ENCODE peak calls at places on chromosomes 13 and 19, in four cellular contexts. Q is psoas muscle, D is BE2C, A is GM12878. V is an unnamed sample.

GRCh38 chr19:9720541-9720940 is 45.6 kb upstream of the ZNF562 start:
- DNase-seq in Q (no peak), D (no peak), A (no peak), V (peak)

GRCh38 chr19:29267701-29268100 is 54.8 kb upstream of the UQCRFS1 start:
- DNase-seq in Q (no peak), D (no peak), A (no peak), V (no peak)

GRCh38 chr13:89880201-89880600 is 1467.3 kb upstream of the MIR17HG start:
- DNase-seq in Q (no peak), D (no peak), A (no peak), V (no peak)

GRCh38 chr19:11964496-11964857 is 363 bp upstream of the ZNF763 start:
- DNase-seq in Q (peak), D (peak), A (no peak), V (peak)

GRCh38 chr13:29817604-29818378 is 32.6 kb downstream of the UBL3 start:
- DNase-seq in Q (no peak), D (no peak), A (peak), V (no peak)

GRCh38 chr13:73720216-73720840 is 413.9 kb downstream of the KLF12 start:
- DNase-seq in Q (no peak), D (no peak), A (no peak), V (no peak)

GRCh38 chr13:97834255-97834654 is 119.2 kb upstream of the IPO5 start:
- DNase-seq in Q (no peak), D (no peak), A (no peak), V (no peak)

GRCh38 chr19:40213251-40213793 is 4.9 kb downstream of the TTC9B start:
- DNase-seq in Q (no peak), D (no peak), A (no peak), V (no peak)

GRCh38 chr13:76637651-76638111 is 248.5 kb downstream of the KCTD12 start:
- DNase-seq in Q (no peak), D (no peak), A (no peak), V (no peak)

GRCh38 chr19:18450934-18451836 is 13.3 kb upstream of the ISYNA1 start:
- DNase-seq in Q (peak), D (peak), A (no peak), V (peak)

GRCh38 chr19:7953060-7953459 is 9.6 kb upstream of the TIMM44 start:
- DNase-seq in Q (no peak), D (no peak), A (no peak), V (no peak)

GRCh38 chr13:48402325-48402962 is 10.5 kb downstream of the LPAR6 start:
- DNase-seq in Q (no peak), D (no peak), A (peak), V (no peak)

GRCh38 chr19:6862673-6863078 is 24.7 kb upstream of the ADGRE1 start:
- DNase-seq in Q (peak), D (peak), A (peak), V (peak)

GRCh38 chr13:110913911-110914292 is 967 bp downstream of the ANKRD10 start:
- DNase-seq in Q (no peak), D (no peak), A (no peak), V (no peak)

GRCh38 chr13:44578064-44578394 is 1.9 kb upstream of the TSC22D1 start:
- DNase-seq in Q (no peak), D (no peak), A (no peak), V (no peak)

GRCh38 chr13:40440990-40441820 is 225.2 kb downstream of the FOXO1 start:
- DNase-seq in Q (peak), D (peak), A (no peak), V (no peak)

GRCh38 chr13:25683056-25683455 is 311.3 kb downstream of the ATP8A2 start:
- DNase-seq in Q (no peak), D (no peak), A (no peak), V (no peak)

GRCh38 chr19:35011091-35011689 is 11.1 kb downstream of the GRAMD1A start:
- DNase-seq in Q (no peak), D (no peak), A (no peak), V (no peak)

GRCh38 chr19:22914646-22915045 is 82.6 kb downstream of the ZNF723 start:
- DNase-seq in Q (no peak), D (no peak), A (no peak), V (no peak)

GRCh38 chr19:33301011-33301899 is 1.1 kb downstream of the CEBPA start:
- DNase-seq in Q (peak), D (no peak), A (no peak), V (peak)

GRCh38 chr13:26340812-26341211 is 86.9 kb downstream of the CDK8 start:
- DNase-seq in Q (no peak), D (no peak), A (no peak), V (no peak)

GRCh38 chr19:10228925-10229324 is 2.2 kb downstream of the S1PR2 start:
- DNase-seq in Q (no peak), D (peak), A (no peak), V (peak)

GRCh38 chr19:13770013-13770635 is 4.1 kb upstream of the C19orf53 start:
- DNase-seq in Q (no peak), D (no peak), A (no peak), V (no peak)

GRCh38 chr19:50723069-50723468 is at the start of gene CLEC11A:
- DNase-seq in Q (peak), D (no peak), A (no peak), V (no peak)

GRCh38 chr13:44906758-44907157 is 82.5 kb downstream of the NUFIP1 start:
- DNase-seq in Q (no peak), D (no peak), A (no peak), V (no peak)

GRCh38 chr13:76715621-76716020 is 170.6 kb downstream of the KCTD12 start:
- DNase-seq in Q (no peak), D (no peak), A (no peak), V (no peak)

GRCh38 chr19:54159352-54160181 is at the start of gene LENG1:
- DNase-seq in Q (peak), D (peak), A (peak), V (peak)
- TF ChIP-seq CTCF in Q (peak), D (peak), A (no peak), V (no peak)

GRCh38 chr13:113086031-113086750 is 19.4 kb upstream of the F7 start:
- DNase-seq in Q (peak), D (no peak), A (no peak), V (peak)

GRCh38 chr13:113083022-113083373 is 22.6 kb upstream of the F7 start:
- DNase-seq in Q (no peak), D (no peak), A (no peak), V (peak)

GRCh38 chr13:113084943-113085540 is 20.5 kb upstream of the F7 start:
- DNase-seq in Q (peak), D (no peak), A (no peak), V (peak)

GRCh38 chr13:113083402-113084061 is 22.1 kb upstream of the F7 start:
- DNase-seq in Q (peak), D (peak), A (no peak), V (peak)

GRCh38 chr13:113084094-113084942 is 21.3 kb upstream of the F7 start:
- DNase-seq in Q (no peak), D (no peak), A (no peak), V (peak)
- TF ChIP-seq CTCF in Q (no peak), D (peak), A (no peak), V (peak)

GRCh38 chr13:99124046-99124400 is 76.6 kb upstream of the UBAC2 start:
- DNase-seq in Q (no peak), D (no peak), A (no peak), V (no peak)
- TF ChIP-seq CTCF in Q (no peak), D (no peak), A (no peak), V (no peak)

GRCh38 chr19:41430907-41431306 is 3.7 kb upstream of the B3GNT8 start:
- DNase-seq in Q (no peak), D (no peak), A (no peak), V (no peak)

GRCh38 chr19:41433171-41433570 is 6.0 kb upstream of the B3GNT8 start:
- DNase-seq in Q (no peak), D (no peak), A (no peak), V (no peak)

GRCh38 chr19:41428481-41428859 is 1.3 kb upstream of the B3GNT8 start:
- DNase-seq in Q (no peak), D (no peak), A (no peak), V (no peak)

GRCh38 chr19:41434450-41434849 is 5.3 kb downstream of the DMAC2 start:
- DNase-seq in Q (no peak), D (no peak), A (no peak), V (no peak)

DNA sequence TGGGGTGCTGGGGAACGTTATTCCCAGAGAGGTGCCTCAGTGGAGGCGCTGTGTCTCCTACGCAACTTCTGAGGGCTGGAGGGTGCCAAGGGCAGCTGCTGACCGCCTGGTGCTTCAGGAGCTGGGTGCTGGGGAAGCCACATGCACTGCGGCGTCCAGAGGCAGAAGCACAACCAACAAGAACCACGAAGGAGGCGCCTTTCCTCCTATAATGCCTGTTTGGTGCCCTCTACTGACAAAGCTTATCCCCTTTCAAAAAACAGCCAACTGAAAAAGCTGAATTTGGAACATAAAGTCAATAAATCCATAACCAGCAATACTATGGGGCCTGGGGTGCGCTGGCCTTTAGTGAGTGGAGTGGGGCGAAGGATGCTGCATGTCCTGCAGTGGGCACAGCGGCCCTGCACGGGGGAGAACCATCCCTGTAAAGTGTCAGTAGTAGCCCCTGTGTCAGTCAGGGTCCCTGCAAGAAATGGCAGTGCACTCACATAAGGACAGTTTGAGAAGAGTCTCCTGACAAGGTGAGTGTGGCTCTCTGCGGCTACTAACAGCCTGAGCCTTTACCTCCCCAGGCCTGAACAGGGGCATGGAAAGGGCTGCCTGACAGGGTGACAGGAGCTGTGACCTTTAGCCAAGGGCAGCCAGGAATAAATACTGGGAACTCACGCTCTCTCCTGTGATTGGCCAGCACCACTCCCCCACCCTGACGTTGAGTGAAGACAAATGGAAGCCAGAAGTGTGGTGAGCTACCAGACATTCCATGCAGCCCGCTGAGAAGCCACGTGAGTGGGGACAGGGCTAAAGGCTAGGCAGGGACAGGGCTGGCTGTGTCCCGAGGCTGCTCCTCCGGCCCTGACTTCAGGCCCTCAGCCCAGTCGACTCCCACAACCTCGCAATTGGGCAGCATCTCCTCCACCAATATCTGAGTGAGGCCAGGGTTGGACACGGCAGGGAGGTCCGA is 4.5 kb upstream of the B3GNT8 start:
- DNase-seq in Q (peak), D (peak), A (no peak), V (no peak)
- TF ChIP-seq CTCF in Q (peak), D (peak), A (peak), V (no peak)

DNA sequence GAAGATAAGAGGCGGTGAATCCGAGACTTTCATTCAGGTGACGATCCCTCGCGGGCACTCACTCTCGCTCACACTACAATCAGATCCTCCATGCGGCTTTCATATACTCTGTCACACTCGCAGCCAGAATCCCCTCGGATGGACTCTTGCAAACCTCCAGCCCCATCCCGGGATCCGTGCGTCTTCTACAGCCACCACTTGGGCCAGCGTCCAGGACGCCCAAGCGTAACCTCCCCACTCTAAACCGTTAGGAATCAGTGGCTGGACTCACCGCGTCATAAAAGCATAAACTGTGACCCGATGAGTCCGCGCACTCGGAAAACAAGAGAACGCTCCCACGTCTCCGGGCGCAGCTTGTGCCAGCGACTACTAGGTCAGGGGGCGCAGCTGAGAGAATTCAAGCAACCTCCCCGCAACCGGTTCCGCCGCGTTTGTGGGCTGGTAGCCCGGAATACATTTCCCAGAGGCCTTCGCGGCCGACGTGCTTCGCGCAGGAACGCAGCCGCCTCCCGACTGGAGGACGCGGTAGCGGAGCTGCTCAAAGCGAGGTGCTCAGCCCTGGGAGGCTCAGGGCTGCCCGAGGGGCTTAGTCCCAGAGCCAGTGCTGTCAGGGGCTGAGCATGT is 27.6 kb downstream of the ZNF607 start:
- DNase-seq in Q (peak), D (peak), A (peak), V (peak)
- TF ChIP-seq CTCF in Q (no peak), D (peak), A (no peak), V (no peak)

DNA sequence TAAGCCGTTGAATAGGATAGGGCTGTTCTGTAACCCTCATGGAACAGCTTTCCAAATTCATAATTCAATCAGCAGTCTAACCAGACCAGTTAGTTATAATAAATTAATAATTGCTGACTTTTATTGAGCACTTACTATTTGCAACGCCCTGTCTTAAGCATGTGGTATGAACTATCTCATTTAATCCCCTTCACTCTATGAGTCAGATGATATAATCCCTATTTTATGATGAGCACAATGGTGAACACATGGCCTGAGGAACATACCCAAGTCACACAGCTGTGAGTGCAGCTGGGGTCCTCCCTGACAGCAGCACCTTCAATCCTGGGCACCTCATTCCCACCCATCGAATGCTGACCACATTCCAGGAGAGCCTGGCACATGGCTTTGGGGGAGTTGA is 28.0 kb upstream of the SACS start:
- DNase-seq in Q (no peak), D (no peak), A (no peak), V (no peak)
- TF ChIP-seq CTCF in Q (no peak), D (no peak), A (no peak), V (no peak)